ENCODE peak calls at places on chromosomes 1 and 21, in ten cellular contexts. P is suprapubic skin; J is upper lobe of right lung; X is PC-3; T is heart right ventricle; V is small intestine; M is heart left ventricle; R is cardiac muscle cell; H is CD8-positive, alpha-beta memory T cell; Z is CD8-positive, alpha-beta T cell. Q is an unnamed sample.

GRCh38 chr1:237383825-237384612 is 342.0 kb downstream of the RYR2 start:
- DNase-seq in P (no peak), J (no peak), X (no peak), T (no peak), V (no peak), M (no peak), R (peak; percentile 71), H (no peak), Z (no peak), Q (no peak)

GRCh38 chr1:153801028-153801625 is 25.9 kb downstream of the SLC27A3 start:
- DNase-seq in P (peak; percentile 64), J (peak; percentile 49), X (no peak), T (no peak), V (no peak), M (no peak), R (no peak), H (no peak), Z (no peak), Q (no peak)

GRCh38 chr1:76607712-76608111 is 259.6 kb upstream of the ST6GALNAC5 start:
- DNase-seq in P (no peak), J (no peak), X (no peak), T (no peak), V (peak; percentile 87), M (no peak), R (no peak), H (no peak), Z (no peak), Q (no peak)

GRCh38 chr1:27687906-27688305 is 15.9 kb upstream of the IFI6 start:
- DNase-seq in P (no peak), J (no peak), X (no peak), T (no peak), V (no peak), M (no peak), R (no peak), H (no peak), Z (no peak), Q (no peak)

GRCh38 chr1:12075195-12076114 is 12.4 kb downstream of the TNFRSF8 start:
- DNase-seq in P (no peak), J (no peak), X (no peak), T (no peak), V (no peak), M (peak; percentile 29), R (peak; percentile 20), H (no peak), Z (no peak), Q (no peak)

GRCh38 chr1:29592731-29593130 is 356.4 kb downstream of the PTPRU start:
- DNase-seq in P (no peak), J (no peak), X (no peak), T (no peak), V (no peak), M (no peak), R (no peak), H (no peak), Z (no peak), Q (no peak)

GRCh38 chr1:182080955-182081582 is 19.6 kb upstream of the ZNF648 start:
- DNase-seq in P (no peak), J (no peak), X (peak; percentile 51), T (no peak), V (peak; percentile 35), M (no peak), R (peak; percentile 69), H (no peak), Z (no peak), Q (no peak)

GRCh38 chr1:57269621-57270235 is 154.1 kb downstream of the DAB1 start:
- DNase-seq in P (no peak), J (no peak), X (no peak), T (no peak), V (no peak), M (no peak), R (no peak), H (no peak), Z (no peak), Q (no peak)

GRCh38 chr1:63524166-63524565 is 841 bp downstream of the EFCAB7 start:
- DNase-seq in P (no peak), J (no peak), X (no peak), T (no peak), V (no peak), M (no peak), R (no peak), H (no peak), Z (no peak), Q (no peak)

GRCh38 chr21:34667761-34668160 is 1.0 kb upstream of the CLIC6 start:
- DNase-seq in P (no peak), J (no peak), X (no peak), T (no peak), V (no peak), M (no peak), R (no peak), H (no peak), Z (no peak), Q (no peak)

GRCh38 chr21:34670220-34670961 is 1.6 kb downstream of the CLIC6 start:
- DNase-seq in P (no peak), J (peak; percentile 72), X (no peak), T (no peak), V (no peak), M (no peak), R (peak; percentile 4), H (no peak), Z (no peak), Q (no peak)

GRCh38 chr21:34670962-34671348 is 2.2 kb downstream of the CLIC6 start:
- DNase-seq in P (no peak), J (no peak), X (no peak), T (no peak), V (no peak), M (no peak), R (no peak), H (no peak), Z (no peak), Q (no peak)

GRCh38 chr21:34669149-34669879 is 520 bp downstream of the CLIC6 start:
- DNase-seq in P (no peak), J (peak; percentile 81), X (no peak), T (no peak), V (no peak), M (no peak), R (peak; percentile 12), H (no peak), Z (peak; percentile 21), Q (no peak)

GRCh38 chr21:34668803-34669148 is at the start of gene CLIC6:
- DNase-seq in P (no peak), J (peak; percentile 76), X (no peak), T (no peak), V (no peak), M (no peak), R (peak; percentile 6), H (no peak), Z (no peak), Q (no peak)
- H3K27ac ChIP-seq in P (peak within 1 kb of the TSS; percentile 72), J (no peak within 1 kb of the TSS), X (no peak within 1 kb of the TSS), T (no peak within 1 kb of the TSS), V (no peak within 1 kb of the TSS), M (no peak within 1 kb of the TSS), R (no peak within 1 kb of the TSS), H (no peak within 1 kb of the TSS), Z (no peak within 1 kb of the TSS), Q (no peak within 1 kb of the TSS)

DNA sequence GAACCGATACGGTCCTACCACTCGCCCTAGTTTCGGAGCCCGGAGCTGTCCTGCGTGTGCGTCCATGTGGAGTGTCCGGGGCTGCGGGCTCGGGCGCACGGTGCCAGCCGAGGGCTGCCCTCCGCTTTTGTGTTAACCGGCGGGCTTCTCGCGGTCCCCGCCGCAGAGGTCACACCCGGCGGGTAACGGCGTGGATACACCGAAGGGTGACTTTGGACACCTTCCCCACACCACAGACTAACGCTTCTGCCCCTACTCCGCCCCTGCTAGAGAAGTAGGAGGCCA is 695 bp upstream of the ATF3 start:
- DNase-seq in P (no peak), J (no peak), X (no peak), T (peak; percentile 42), V (peak; percentile 34), M (no peak), R (no peak), H (no peak), Z (no peak), Q (no peak)
- H3K27ac ChIP-seq in P (peak overlapping the region; percentile 98), J (peak overlapping the region; percentile 97), X (peak overlapping the region; percentile 56), T (peak overlapping the region; percentile 70), V (peak overlapping the region; percentile 90), M (peak overlapping the region; percentile 94), R (peak overlapping the region; percentile 87), H (peak overlapping the region; percentile 71), Z (no peak overlapping the region), Q (peak overlapping the region; percentile 70)

GRCh38 chr21:39429445-39429844 is 16.1 kb downstream of the LCA5L start:
- DNase-seq in P (no peak), J (no peak), X (no peak), T (no peak), V (no peak), M (no peak), R (no peak), H (no peak), Z (no peak), Q (no peak)
- H3K27ac ChIP-seq in P (no peak overlapping the region), J (no peak overlapping the region), X (no peak overlapping the region), T (no peak overlapping the region), V (no peak overlapping the region), M (no peak overlapping the region), R (peak overlapping the region; percentile 74), H (no peak overlapping the region), Z (no peak overlapping the region), Q (no peak overlapping the region)

GRCh38 chr1:89706700-89707012 is 73.7 kb downstream of the LRRC8C start:
- DNase-seq in P (no peak), J (no peak), X (no peak), T (no peak), V (no peak), M (no peak), R (no peak), H (no peak), Z (no peak), Q (no peak)

GRCh38 chr1:89711140-89711778 is 78.3 kb downstream of the LRRC8C start:
- DNase-seq in P (no peak), J (no peak), X (no peak), T (no peak), V (no peak), M (no peak), R (no peak), H (no peak), Z (no peak), Q (no peak)

GRCh38 chr1:89712420-89712819 is 79.5 kb downstream of the LRRC8C start:
- DNase-seq in P (no peak), J (no peak), X (no peak), T (no peak), V (no peak), M (no peak), R (no peak), H (no peak), Z (no peak), Q (no peak)

GRCh38 chr1:89708727-89709375 is 75.9 kb downstream of the LRRC8C start:
- DNase-seq in P (no peak), J (no peak), X (no peak), T (no peak), V (no peak), M (no peak), R (no peak), H (no peak), Z (no peak), Q (no peak)

DNA sequence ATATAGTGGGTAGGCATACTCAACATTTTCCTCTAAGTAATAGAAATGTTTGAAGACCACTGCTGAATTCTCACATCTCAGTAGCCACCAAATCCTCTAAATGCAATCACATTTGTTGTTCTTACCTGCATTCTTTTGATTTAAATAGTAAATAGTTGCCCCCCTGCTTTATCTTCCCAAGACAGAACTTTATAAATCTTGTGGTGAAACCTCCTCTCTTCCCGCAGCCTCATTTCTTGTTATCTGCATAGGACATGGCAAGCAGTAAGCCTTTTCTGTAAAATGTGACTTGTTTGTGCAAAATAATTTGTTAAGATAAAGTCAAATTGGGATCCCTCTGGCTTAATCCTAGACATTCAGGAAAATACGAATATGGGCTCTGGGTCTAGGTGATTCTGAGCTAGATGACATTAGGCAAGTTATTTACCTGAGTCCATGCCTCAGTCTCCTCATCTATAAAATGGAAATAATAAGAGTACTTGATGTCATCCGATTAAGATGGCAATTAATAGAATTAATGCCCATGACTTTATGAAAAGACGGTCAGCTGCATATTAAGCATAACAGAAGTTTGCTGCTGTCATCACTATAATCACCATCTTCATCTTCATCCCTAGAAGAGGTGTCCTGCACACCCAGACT is 77.7 kb downstream of the LRRC8C start:
- DNase-seq in P (no peak), J (no peak), X (no peak), T (no peak), V (no peak), M (no peak), R (no peak), H (no peak), Z (no peak), Q (no peak)
- H3K27ac ChIP-seq in P (no peak overlapping the region), J (no peak overlapping the region), X (no peak overlapping the region), T (no peak overlapping the region), V (no peak overlapping the region), M (peak overlapping the region; percentile 17), R (no peak overlapping the region), H (no peak overlapping the region), Z (no peak overlapping the region), Q (no peak overlapping the region)

Q was measured in substantia nigra.